ENCODE peak calls at places on chromosomes 13 and 19, in six cellular contexts. H, U, K, J, M and F are unnamed samples.

GRCh38 chr19:29871143-29871542 is 59.4 kb downstream of the CCNE1 start:
- DNase-seq in K (no peak), M (no peak), U (no peak), H (no peak), J (no peak), F (no peak)

GRCh38 chr13:112965573-112966115 is 3.4 kb upstream of the MCF2L start:
- DNase-seq in M (no peak), K (no peak), U (no peak), J (no peak), H (no peak), F (no peak)

GRCh38 chr13:110644892-110645521 is 29.7 kb downstream of the NAXD start:
- DNase-seq in H (peak), K (no peak), M (no peak), U (no peak), J (peak), F (peak)

GRCh38 chr13:25980255-25980654 is 71.6 kb downstream of the SHISA2 start:
- DNase-seq in H (no peak), U (peak), J (no peak), M (no peak), K (no peak), F (no peak)

GRCh38 chr13:26991508-26992181 is 180.0 kb downstream of the USP12 start:
- DNase-seq in K (no peak), U (peak), J (no peak), H (no peak), M (no peak), F (no peak)

GRCh38 chr13:104015646-104016396 is 949.6 kb upstream of the SLC10A2 start:
- DNase-seq in K (no peak), J (no peak), H (no peak), M (no peak), U (no peak), F (no peak)

GRCh38 chr19:46186717-46187101 is 38.7 kb downstream of the IGFL2 start:
- DNase-seq in M (no peak), K (no peak), H (no peak), J (no peak), U (no peak), F (no peak)

GRCh38 chr13:47726394-47726793 is 274.7 kb downstream of the SUCLA2 start:
- DNase-seq in M (no peak), U (peak), H (no peak), K (no peak), J (no peak), F (no peak)

GRCh38 chr13:70388935-70389334 is 280.7 kb upstream of the KLHL1 start:
- DNase-seq in K (no peak), U (no peak), J (no peak), M (no peak), H (no peak), F (no peak)

GRCh38 chr13:94416454-94417080 is 62.9 kb downstream of the DCT start:
- DNase-seq in U (peak), J (peak), M (no peak), H (no peak), K (no peak), F (no peak)

GRCh38 chr19:28468701-28469459 is 744.1 kb downstream of the UQCRFS1 start:
- DNase-seq in J (no peak), M (no peak), K (no peak), H (no peak), U (no peak), F (no peak)

GRCh38 chr13:94232956-94233355 is 246.5 kb downstream of the DCT start:
- DNase-seq in U (no peak), K (no peak), J (no peak), H (no peak), M (no peak), F (no peak)

GRCh38 chr13:20387441-20387971 is 138.2 kb downstream of the CRYL1 start:
- DNase-seq in K (no peak), U (no peak), H (no peak), M (no peak), J (no peak), F (no peak)

GRCh38 chr19:55590621-55591020 is 8.7 kb downstream of the FIZ1 start:
- DNase-seq in K (peak), U (no peak), H (no peak), J (peak), M (no peak), F (no peak)

GRCh38 chr13:85562282-85562681 is 236.9 kb downstream of the SLITRK6 start:
- DNase-seq in H (no peak), U (no peak), M (no peak), K (no peak), J (no peak), F (no peak)

GRCh38 chr19:48810151-48810550 is 678 bp downstream of the BCAT2 start:
- DNase-seq in M (no peak), K (no peak), J (no peak), U (no peak), H (no peak), F (no peak)

GRCh38 chr19:47123406-47123805 is 7.2 kb upstream of the SAE1 start:
- DNase-seq in M (no peak), H (no peak), K (no peak), J (no peak), U (no peak), F (no peak)

GRCh38 chr13:33125821-33126570 is 109.8 kb downstream of the KL start:
- DNase-seq in K (no peak), H (no peak), U (peak), M (no peak), J (no peak), F (no peak)

GRCh38 chr19:30667227-30667626 is 295.0 kb downstream of the ZNF536 start:
- DNase-seq in M (no peak), U (no peak), K (no peak), H (no peak), J (no peak), F (no peak)

GRCh38 chr13:25868483-25868882 is 183.3 kb downstream of the SHISA2 start:
- DNase-seq in H (no peak), K (no peak), M (no peak), J (no peak), U (no peak), F (no peak)

GRCh38 chr19:41398603-41399002 is 985 bp downstream of the BCKDHA start:
- DNase-seq in J (no peak), U (no peak), H (no peak), K (no peak), M (no peak), F (no peak)

GRCh38 chr19:30864460-30865215 is 484.6 kb downstream of the TSHZ3 start:
- DNase-seq in U (no peak), M (no peak), J (no peak), H (no peak), K (no peak), F (no peak)

GRCh38 chr13:35198821-35199220 is 256.8 kb downstream of the NBEA start:
- DNase-seq in U (no peak), J (no peak), M (no peak), H (no peak), K (no peak), F (no peak)

GRCh38 chr13:47457631-47458030 is 543.4 kb downstream of the SUCLA2 start:
- DNase-seq in U (no peak), H (no peak), M (no peak), J (no peak), K (no peak), F (no peak)

GRCh38 chr13:107964356-107964755 is 251.0 kb downstream of the LIG4 start:
- DNase-seq in K (no peak), M (no peak), U (no peak), J (no peak), H (no peak), F (no peak)

DNA sequence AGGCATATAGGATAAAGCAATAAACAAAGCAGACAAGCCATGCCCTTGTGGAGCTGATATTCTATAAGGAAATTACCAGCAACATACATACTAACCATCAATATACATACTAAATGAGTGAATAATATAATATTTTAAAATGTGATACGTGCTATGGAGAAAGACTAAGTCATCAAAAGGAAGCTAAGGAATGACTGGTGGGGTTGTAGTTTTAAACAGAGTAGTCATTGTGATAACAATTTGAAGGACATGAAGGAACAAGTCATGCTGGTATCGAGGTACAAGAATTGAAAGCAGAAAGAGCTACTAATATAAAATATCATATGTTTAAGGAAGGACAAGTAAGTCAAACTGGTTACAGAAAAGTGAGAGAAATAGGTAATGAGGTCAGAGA is 894.9 kb upstream of the PCDH9 start:
- DNase-seq in J (no peak), K (no peak), H (no peak), U (no peak), M (no peak), F (no peak)
- TF ChIP-seq POLR2AphosphoS5 in J (no peak), K (no peak), H (no peak), U (no peak), M (no peak), F (no peak)

GRCh38 chr13:98761979-98762616 is 9.6 kb upstream of the SLC15A1 start:
- DNase-seq in J (no peak), K (no peak), U (no peak), M (no peak), H (no peak), F (no peak)
- TF ChIP-seq POLR2A in J (no peak), K (no peak), U (no peak), M (no peak), H (no peak), F (no peak)

DNA sequence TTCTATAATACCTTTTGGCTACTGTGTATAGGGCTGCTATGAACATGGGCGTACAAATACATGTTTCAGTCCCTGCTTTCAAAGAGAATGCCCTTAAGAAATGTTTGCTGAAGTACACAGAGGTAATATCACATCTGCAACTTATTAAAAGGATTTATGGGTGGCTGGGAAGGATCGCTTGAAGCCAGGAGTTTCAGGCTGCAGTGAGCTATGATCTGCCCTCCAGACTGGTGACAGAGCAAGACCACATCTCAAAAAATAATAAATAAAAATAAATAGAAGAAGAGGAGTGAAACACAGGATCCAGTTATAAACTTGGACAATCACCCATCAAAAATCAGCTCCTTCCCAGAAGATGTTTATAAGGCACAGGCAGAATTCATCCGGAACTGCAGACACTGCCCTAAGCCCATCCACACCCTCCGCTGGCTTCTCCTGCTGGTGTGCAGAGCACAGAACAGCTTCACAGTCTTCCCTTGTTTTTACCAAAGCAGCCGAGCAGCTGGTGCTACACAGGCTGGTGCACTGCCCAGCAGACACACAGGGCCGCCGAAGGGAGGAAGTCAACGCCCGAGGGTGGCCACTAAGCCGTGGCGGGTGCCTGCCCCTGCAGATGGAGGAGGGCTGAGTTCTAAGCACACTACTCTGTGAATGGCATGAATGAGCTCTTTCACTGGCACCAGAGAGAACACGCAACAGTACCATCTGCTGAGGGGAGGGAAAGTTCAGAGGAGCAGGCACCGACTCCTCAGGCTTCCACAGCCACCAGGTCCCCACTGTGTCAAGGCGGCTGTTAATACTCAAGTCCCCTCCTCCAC is 44.0 kb downstream of the BRD4 start:
- DNase-seq in U (no peak), H (no peak), K (no peak), M (no peak), J (no peak), F (no peak)
- TF ChIP-seq TAF1 in U (no peak), H (no peak), K (no peak), M (no peak), J (no peak), F (no peak)

GRCh38 chr19:5904302-5905071 is at the start of gene VMAC:
- DNase-seq in H (peak), U (peak), M (peak), K (peak), J (peak), F (peak)
- TF ChIP-seq POLR2AphosphoS5 in H (no peak), U (peak), M (peak), K (peak), J (no peak), F (peak)

DNA sequence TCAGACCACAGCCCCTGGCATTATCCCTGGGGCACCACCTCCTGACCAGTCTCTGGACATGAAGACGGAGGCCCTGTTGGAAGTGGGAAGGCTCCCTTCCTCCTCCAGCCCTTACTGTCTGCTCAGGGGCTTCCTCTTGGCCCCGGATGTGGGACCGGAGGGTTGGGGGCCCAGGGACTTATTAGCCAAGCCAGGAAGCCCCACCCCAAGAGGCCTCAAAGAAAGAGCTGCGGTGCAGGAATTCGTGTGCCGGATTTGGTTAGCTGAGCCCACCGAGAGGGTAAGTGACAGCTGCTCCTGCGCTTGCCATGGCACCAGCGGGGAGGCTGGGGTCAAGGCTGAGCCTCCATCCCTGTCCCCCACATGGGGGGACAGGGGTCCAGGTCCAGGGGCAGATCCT is at the start of gene RETN:
- DNase-seq in K (no peak), M (no peak), H (no peak), U (no peak), J (no peak), F (no peak)
- TF ChIP-seq POLR2A in K (no peak), M (no peak), H (no peak), U (no peak), J (no peak), F (no peak)

DNA sequence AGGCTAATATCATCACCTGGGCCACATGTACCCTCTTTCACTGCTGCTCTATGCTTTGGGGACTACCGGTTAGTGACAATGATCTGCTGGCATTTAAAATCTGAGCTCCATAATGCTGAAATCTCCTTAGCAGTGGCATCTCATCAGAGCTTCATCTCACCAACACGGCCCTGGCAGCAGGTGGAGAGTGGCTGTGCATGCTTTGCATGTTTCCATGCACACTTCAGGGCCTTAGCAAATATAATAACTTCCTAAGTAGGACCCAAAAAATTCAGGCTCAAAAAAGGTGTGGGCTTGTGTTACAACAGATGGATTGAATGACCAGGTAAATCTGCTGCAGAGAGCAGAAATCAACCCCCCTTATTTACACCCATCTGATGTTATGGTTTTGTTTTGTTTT is 55.2 kb downstream of the ALOX5AP start:
- DNase-seq in H (no peak), K (no peak), J (no peak), M (no peak), U (no peak), F (no peak)
- TF ChIP-seq TAF1 in H (no peak), K (no peak), J (no peak), M (no peak), U (no peak), F (no peak)

DNA sequence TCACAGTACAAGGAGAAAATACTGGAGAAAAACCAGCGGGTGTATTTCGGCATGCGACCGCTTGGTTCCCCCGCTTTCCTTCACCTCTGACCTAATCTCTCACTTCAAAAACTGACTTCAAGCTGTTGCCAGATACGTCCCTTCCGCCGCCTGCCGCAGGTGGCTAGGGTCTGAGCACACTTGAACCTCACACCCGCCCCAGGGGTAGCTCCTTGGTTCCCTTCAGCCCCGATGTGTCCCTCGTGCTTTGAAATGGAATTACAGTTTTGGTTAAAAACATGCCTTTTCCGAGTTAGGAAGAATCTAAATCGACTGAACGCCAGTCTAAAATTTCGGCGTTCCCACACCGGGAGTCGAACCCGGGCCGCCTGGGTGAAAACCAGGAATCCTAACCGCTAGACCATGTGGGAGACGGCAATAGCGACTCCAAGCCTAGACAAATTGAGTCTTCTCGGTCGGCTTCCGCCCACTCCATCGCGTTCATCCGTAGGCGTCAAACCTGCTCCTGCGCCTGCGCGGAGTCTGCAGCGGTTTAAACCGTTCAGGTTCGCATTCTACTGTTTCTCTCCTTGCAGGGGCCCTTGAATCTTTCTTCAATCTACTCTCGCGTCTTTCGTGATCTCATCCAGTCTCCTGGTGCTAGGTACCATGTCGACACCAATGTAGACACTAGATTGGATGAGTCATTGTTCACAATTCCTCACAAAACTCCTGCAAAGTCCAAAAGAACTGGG is 71.5 kb downstream of the NUFIP1 start:
- DNase-seq in M (peak), H (peak), K (peak), U (peak), J (peak), F (peak)
- TF ChIP-seq POLR2AphosphoS5 in M (peak), H (peak), K (peak), U (peak), J (peak), F (no peak)

DNA sequence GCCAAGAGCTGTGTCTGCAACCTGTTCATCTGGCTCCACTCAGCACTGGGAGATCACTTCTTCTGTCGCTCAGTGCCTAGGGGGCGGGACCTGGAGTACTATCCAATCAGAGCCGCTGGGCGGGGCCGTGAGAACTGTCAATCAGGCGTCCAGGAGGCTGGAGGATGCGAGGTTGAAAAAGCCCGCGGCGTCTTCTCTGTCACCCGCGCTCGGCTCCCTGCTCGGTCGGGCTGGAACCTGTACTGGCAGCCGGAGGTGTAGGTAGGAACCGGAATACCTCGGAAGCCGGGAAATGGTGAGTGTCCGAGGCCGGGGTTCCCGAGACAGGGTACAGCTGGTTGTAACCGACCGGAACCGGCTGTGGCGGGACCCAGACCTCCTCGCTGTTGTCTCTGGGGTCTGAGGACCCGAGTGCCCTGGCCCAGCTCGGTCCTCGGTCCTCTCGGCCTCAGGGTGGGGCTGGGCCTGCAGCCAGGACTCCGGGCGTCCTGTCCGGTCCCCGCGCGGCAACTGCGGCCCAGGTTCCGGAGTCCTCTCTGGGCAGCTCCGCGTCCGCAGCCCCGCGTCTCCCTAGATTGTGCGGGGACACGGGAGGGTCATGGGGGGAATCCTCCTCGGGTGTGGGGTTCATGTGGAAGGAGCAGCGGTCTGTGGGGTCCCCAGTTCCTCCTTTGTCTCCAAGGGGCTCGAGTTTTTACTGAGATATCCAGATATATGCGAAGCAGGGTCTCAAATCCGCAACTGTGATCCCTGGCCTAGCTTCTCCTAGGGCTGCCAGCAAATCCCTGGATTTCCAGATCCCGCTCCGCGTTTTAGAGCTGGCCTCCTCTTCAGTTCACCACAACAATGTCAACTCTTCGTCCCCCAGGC is 42.6 kb downstream of the ZNF627 start:
- DNase-seq in K (peak), J (peak), U (peak), H (peak), M (peak), F (peak)
- TF ChIP-seq POLR2A in K (peak), J (peak), U (peak), H (no peak), M (peak), F (peak)

GRCh38 chr13:74696148-74696922 is 562.1 kb upstream of the KLF12 start:
- DNase-seq in M (no peak), H (no peak), K (no peak), J (no peak), U (no peak), F (no peak)
- TF ChIP-seq TAF1 in M (no peak), H (no peak), K (no peak), J (no peak), U (no peak), F (no peak)

GRCh38 chr19:49858591-49858985 is 7.6 kb downstream of the PTOV1 start:
- DNase-seq in H (no peak), U (no peak), M (no peak), J (no peak), K (no peak), F (no peak)

GRCh38 chr19:49856574-49857021 is 5.6 kb downstream of the PTOV1 start:
- DNase-seq in K (no peak), M (no peak), J (no peak), U (no peak), H (no peak), F (no peak)

GRCh38 chr19:49857061-49857833 is 6.3 kb downstream of the PTOV1 start:
- DNase-seq in H (no peak), K (no peak), M (no peak), J (no peak), U (no peak), F (no peak)

GRCh38 chr19:49859838-49860715 is 7.3 kb downstream of the PNKP start:
- DNase-seq in U (no peak), K (no peak), J (no peak), M (no peak), H (no peak), F (no peak)

GRCh38 chr19:49857834-49858590 is 7.1 kb downstream of the PTOV1 start:
- DNase-seq in H (no peak), J (no peak), M (no peak), U (no peak), K (no peak), F (no peak)
- TF ChIP-seq POLR2AphosphoS5 in H (no peak), J (no peak), M (no peak), U (peak), K (no peak), F (peak)